ENCODE peak calls at places on chromosome 5, in four cellular contexts. I is HepG2, T is K562, J is GM12878. C is an unnamed sample.

GRCh38 chr5:28523887-28524637 is 1485.7 kb upstream of the CDH9 start:
- DNase-seq in T (no peak), I (no peak), J (no peak), C (no peak)

GRCh38 chr5:158056426-158056825 is 197.5 kb upstream of the CLINT1 start:
- DNase-seq in T (no peak), I (no peak), J (no peak), C (no peak)

GRCh38 chr5:93100976-93101375 is 480.0 kb downstream of the NR2F1-AS1 start:
- DNase-seq in T (no peak), J (no peak), I (no peak), C (no peak)

GRCh38 chr5:148688787-148689186 is 34.5 kb upstream of the HTR4 start:
- DNase-seq in T (no peak), I (no peak), J (no peak), C (no peak)

GRCh38 chr5:134242146-134242545 is 16.3 kb upstream of the PPP2CA start:
- DNase-seq in J (no peak), I (peak), T (no peak), C (no peak)

GRCh38 chr5:1709186-1709803 is 90.3 kb downstream of the MRPL36 start:
- DNase-seq in T (no peak), J (no peak), I (no peak), C (no peak)

GRCh38 chr5:56639491-56639890 is 175.9 kb upstream of the MAP3K1 start:
- DNase-seq in T (no peak), I (no peak), J (no peak), C (no peak)

GRCh38 chr5:76790632-76791290 is 28.1 kb upstream of the F2RL1 start:
- DNase-seq in T (no peak), J (no peak), I (peak), C (no peak)

GRCh38 chr5:56669534-56670483 is 145.5 kb upstream of the MAP3K1 start:
- DNase-seq in J (peak), T (no peak), I (peak), C (no peak)

GRCh38 chr5:80216753-80217596 is 38.9 kb downstream of the SERINC5 start:
- DNase-seq in J (no peak), T (no peak), I (no peak), C (no peak)

GRCh38 chr5:9523090-9523813 is 22.6 kb downstream of the SEMA5A start:
- DNase-seq in J (no peak), T (no peak), I (no peak), C (no peak)

GRCh38 chr5:128765448-128766061 is 199.7 kb upstream of the SLC27A6 start:
- DNase-seq in J (no peak), T (no peak), I (no peak), C (no peak)

GRCh38 chr5:139696894-139697658 is 48.9 kb downstream of the CXXC5 start:
- DNase-seq in T (peak), J (no peak), I (peak), C (no peak)

GRCh38 chr5:141960018-141960417 is 2.0 kb upstream of the PCDH12 start:
- DNase-seq in T (peak), I (peak), J (no peak), C (no peak)

GRCh38 chr5:176995896-176996767 is 10.4 kb downstream of the UIMC1 start:
- DNase-seq in I (no peak), J (peak), T (no peak), C (no peak)

GRCh38 chr5:122182491-122182921 is 53.2 kb downstream of the ZNF474 start:
- DNase-seq in I (no peak), J (no peak), T (no peak), C (no peak)

GRCh38 chr5:141637266-141637692 is 482 bp downstream of the RELL2 start:
- DNase-seq in J (no peak), I (no peak), T (peak), C (peak)

GRCh38 chr5:136020383-136021015 is 8.3 kb upstream of the TGFBI start:
- DNase-seq in T (no peak), J (no peak), I (peak), C (no peak)

GRCh38 chr5:4758550-4758949 is 381.6 kb upstream of the ADAMTS16 start:
- DNase-seq in I (no peak), J (no peak), T (no peak), C (no peak)

GRCh38 chr5:77832166-77832770 is 56.1 kb upstream of the TBCA start:
- DNase-seq in T (no peak), I (no peak), J (no peak), C (no peak)

GRCh38 chr5:8478308-8478707 is 609.4 kb downstream of the MTRR start:
- DNase-seq in J (no peak), I (no peak), T (no peak), C (no peak)

GRCh38 chr5:54525692-54526091 is 8.1 kb downstream of the SNX18 start:
- DNase-seq in T (no peak), I (no peak), J (no peak), C (no peak)

GRCh38 chr5:54528633-54529032 is 11.1 kb downstream of the SNX18 start:
- DNase-seq in J (no peak), I (no peak), T (no peak), C (no peak)

GRCh38 chr5:54531536-54531935 is 14.0 kb downstream of the SNX18 start:
- DNase-seq in T (no peak), J (no peak), I (no peak), C (no peak)

GRCh38 chr5:54526604-54527359 is 9.2 kb downstream of the SNX18 start:
- DNase-seq in J (no peak), T (no peak), I (no peak), C (no peak)

GRCh38 chr5:54529565-54529964 is 12.0 kb downstream of the SNX18 start:
- DNase-seq in T (no peak), I (no peak), J (no peak), C (no peak)
- TF ChIP-seq FOXM1 in T (no peak), I (no peak), J (no peak), C (no peak)

GRCh38 chr5:180071418-180072255 is at the start of gene RNF130:
- DNase-seq in T (peak), I (peak), J (peak), C (peak)

GRCh38 chr5:180068519-180069090 is 3.0 kb downstream of the RNF130 start:
- DNase-seq in I (no peak), J (no peak), T (no peak), C (no peak)

GRCh38 chr5:180069589-180070247 is 1.8 kb downstream of the RNF130 start:
- DNase-seq in I (peak), J (no peak), T (no peak), C (no peak)

GRCh38 chr5:180070726-180071417 is 687 bp downstream of the RNF130 start:
- DNase-seq in J (no peak), I (no peak), T (no peak), C (peak)

DNA sequence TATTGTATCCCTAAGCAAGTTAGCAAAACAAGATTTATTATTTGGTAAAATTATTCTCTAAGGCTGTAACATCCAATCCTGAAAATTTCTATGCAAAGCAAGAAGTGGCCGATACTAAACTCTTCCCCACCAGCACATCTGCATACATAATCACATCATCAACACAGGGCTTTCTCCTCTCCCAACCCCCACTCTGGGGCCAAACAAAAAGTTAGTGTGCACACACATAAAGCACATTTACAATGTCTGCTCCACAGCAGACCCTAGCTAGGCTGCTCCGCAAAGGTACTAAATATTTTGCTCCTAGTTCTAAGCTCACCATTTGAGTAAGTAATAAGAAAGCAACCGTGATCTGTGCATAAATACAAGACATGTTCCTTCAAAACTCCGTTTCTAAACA is 3.6 kb downstream of the RNF130 start:
- DNase-seq in J (no peak), T (no peak), I (no peak), C (no peak)
- TF ChIP-seq FOXK2 in J (no peak), T (no peak), I (no peak), C (no peak)

GRCh38 chr5:143229896-143230675 is 173.4 kb downstream of the NR3C1 start:
- DNase-seq in J (peak), I (peak), T (no peak), C (no peak)
- TF ChIP-seq FOXM1 in J (no peak), I (no peak), T (no peak), C (no peak)

DNA sequence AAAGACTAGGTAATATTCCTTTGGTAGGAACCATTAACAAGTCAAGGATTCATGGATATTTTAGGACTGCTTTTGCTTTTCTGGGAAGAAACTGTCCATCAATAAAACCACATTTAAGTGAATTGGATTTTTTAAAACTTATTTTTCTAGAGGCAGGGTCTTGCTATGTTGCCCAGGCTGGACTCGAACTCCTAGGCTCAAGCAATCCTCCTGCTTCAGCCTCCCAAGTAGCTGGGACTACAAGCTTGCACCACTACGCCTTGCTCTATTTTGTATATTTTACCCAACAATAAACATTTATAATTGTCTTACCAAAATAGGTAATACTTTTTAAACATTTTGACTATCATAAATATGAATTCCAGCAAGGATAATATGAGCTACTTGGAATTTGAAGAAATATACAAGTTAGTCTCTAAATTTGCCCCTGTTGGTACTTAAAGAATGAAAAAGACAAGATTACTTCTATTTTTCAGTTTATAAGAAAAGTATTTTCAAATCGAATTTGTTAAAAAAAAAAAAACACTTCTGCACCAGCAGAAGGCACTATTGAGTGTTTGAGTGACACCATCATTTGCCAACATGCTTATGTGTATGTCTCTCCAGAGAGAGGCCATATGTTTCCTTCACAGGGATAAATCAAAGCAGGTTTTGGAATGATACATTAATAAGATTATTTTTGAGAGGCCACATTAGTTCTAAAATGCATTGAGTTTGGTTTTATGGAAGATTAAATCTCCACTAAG is 60.0 kb upstream of the CARTPT start:
- DNase-seq in J (no peak), T (peak), I (peak), C (peak)
- TF ChIP-seq FOXK2 in J (no peak), T (no peak), I (no peak), C (no peak)

GRCh38 chr5:172443441-172444109 is 10.8 kb downstream of the SH3PXD2B start:
- DNase-seq in J (no peak), I (no peak), T (peak), C (no peak)
- TF ChIP-seq FOXM1 in J (no peak), I (no peak), T (no peak), C (no peak)